ENCODE peak calls at places on chromosomes 2 and 18, in eight cellular contexts. P is A549; W is pancreas; T is CD8-positive, alpha-beta T cell; U is GM12865; C is Peyer's patch; B is endothelial cell of umbilical vein; G is uterus. N is an unnamed sample.

GRCh38 chr2:1824202-1824905 is 80.0 kb upstream of the PXDN start:
- DNase-seq in P (no peak), W (no peak), T (no peak), U (no peak), C (no peak), B (no peak), G (peak; percentile 40), N (no peak)

GRCh38 chr2:64336171-64336570 is 117.8 kb upstream of the LGALSL start:
- DNase-seq in P (no peak), W (no peak), T (no peak), U (no peak), C (no peak), B (no peak), G (no peak), N (no peak)

GRCh38 chr18:67483237-67483636 is 33.3 kb downstream of the DSEL start:
- DNase-seq in P (no peak), W (no peak), T (no peak), U (no peak), C (no peak), B (peak; percentile 11), G (no peak), N (no peak)

GRCh38 chr2:163319006-163319405 is 416.8 kb downstream of the FIGN start:
- DNase-seq in P (no peak), W (no peak), T (no peak), U (no peak), C (no peak), B (peak; percentile 7), G (no peak), N (no peak)

GRCh38 chr2:189091253-189091652 is 88.3 kb downstream of the COL5A2 start:
- DNase-seq in P (no peak), W (no peak), T (no peak), U (no peak), C (no peak), B (no peak), G (no peak), N (no peak)

GRCh38 chr2:240586919-240587800 is 626 bp downstream of the CAPN10 start:
- DNase-seq in P (no peak), W (peak; percentile 69), T (peak; percentile 31), U (peak; percentile 66), C (peak; percentile 60), B (peak; percentile 21), G (no peak), N (no peak)

GRCh38 chr2:168138369-168138768 is 109.0 kb downstream of the STK39 start:
- DNase-seq in P (no peak), W (no peak), T (no peak), U (no peak), C (no peak), B (no peak), G (no peak), N (no peak)

GRCh38 chr2:7068447-7068846 is 151.2 kb downstream of the RNF144A start:
- DNase-seq in P (no peak), W (no peak), T (no peak), U (no peak), C (no peak), B (no peak), G (no peak), N (no peak)

GRCh38 chr2:127625146-127625943 is 20.6 kb upstream of the GPR17 start:
- DNase-seq in P (no peak), W (peak; percentile 53), T (no peak), U (no peak), C (peak; percentile 37), B (no peak), G (no peak), N (no peak)

GRCh38 chr2:216742411-216742810 is 47.1 kb upstream of the IGFBP5 start:
- DNase-seq in P (no peak), W (no peak), T (no peak), U (no peak), C (no peak), B (no peak), G (peak; percentile 38), N (no peak)

GRCh38 chr2:11397513-11397912 is 53.1 kb upstream of the ROCK2 start:
- DNase-seq in P (no peak), W (no peak), T (no peak), U (no peak), C (no peak), B (no peak), G (no peak), N (no peak)

GRCh38 chr2:215659650-215660049 is 223.8 kb upstream of the FN1 start:
- DNase-seq in P (no peak), W (no peak), T (no peak), U (no peak), C (no peak), B (no peak), G (no peak), N (no peak)

GRCh38 chr18:8525692-8526091 is 83.5 kb upstream of the RAB12 start:
- DNase-seq in P (no peak), W (no peak), T (no peak), U (no peak), C (no peak), B (no peak), G (no peak), N (no peak)

GRCh38 chr2:70795164-70795995 is 4.9 kb upstream of the FIGLA start:
- DNase-seq in P (no peak), W (no peak), T (no peak), U (no peak), C (no peak), B (no peak), G (no peak), N (no peak)
- H3K4me3 ChIP-seq in P (no peak overlapping the region), W (no peak overlapping the region), T (no peak overlapping the region), U (no peak overlapping the region), C (no peak overlapping the region), B (no peak overlapping the region), G (no peak overlapping the region), N (no peak overlapping the region)

GRCh38 chr2:201966691-201967388 is 66.8 kb upstream of the FZD7 start:
- DNase-seq in P (no peak), W (no peak), T (no peak), U (no peak), C (no peak), B (no peak), G (no peak), N (no peak)

GRCh38 chr2:201964011-201964410 is 69.6 kb upstream of the FZD7 start:
- DNase-seq in P (no peak), W (no peak), T (no peak), U (no peak), C (no peak), B (no peak), G (no peak), N (no peak)

GRCh38 chr2:201968045-201968444 is 65.6 kb upstream of the FZD7 start:
- DNase-seq in P (no peak), W (no peak), T (no peak), U (no peak), C (no peak), B (no peak), G (no peak), N (no peak)

GRCh38 chr2:201964631-201965206 is 68.9 kb upstream of the FZD7 start:
- DNase-seq in P (no peak), W (no peak), T (no peak), U (peak; percentile 37), C (no peak), B (no peak), G (no peak), N (no peak)

GRCh38 chr2:201965550-201965949 is 68.1 kb upstream of the FZD7 start:
- DNase-seq in P (no peak), W (no peak), T (no peak), U (no peak), C (no peak), B (no peak), G (no peak), N (no peak)
- TF ChIP-seq CTCF in P (peak; percentile 34), W (no peak), T (no peak), U (peak; percentile 1), C (peak; percentile 18), B (no peak), G (no peak), N (peak; percentile 30)

DNA sequence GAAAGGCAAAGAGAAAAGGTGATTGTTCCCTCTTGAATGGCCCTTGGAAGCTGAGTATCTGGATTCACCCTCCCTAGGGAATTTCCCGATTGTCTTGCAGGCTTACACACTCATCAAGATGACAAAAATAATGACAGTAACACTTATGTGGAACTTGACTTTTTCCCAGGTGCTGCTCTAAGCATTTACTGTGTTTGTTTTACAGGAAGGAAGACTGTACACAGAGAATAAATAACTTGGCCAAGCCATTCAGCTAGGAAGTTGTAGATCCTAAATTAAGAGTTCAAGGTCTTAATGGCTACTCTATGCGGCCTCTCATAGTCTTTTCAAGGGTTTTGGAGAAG is 536 bp upstream of the DPP4 start:
- DNase-seq in P (no peak), W (no peak), T (no peak), U (no peak), C (no peak), B (no peak), G (no peak), N (no peak)
- H3K4me3 ChIP-seq in P (peak overlapping the region; percentile 51), W (no peak overlapping the region), T (peak overlapping the region; percentile 79), U (peak overlapping the region; percentile 70), C (peak overlapping the region; percentile 55), B (peak overlapping the region; percentile 68), G (peak overlapping the region; percentile 43), N (no peak overlapping the region)

DNA sequence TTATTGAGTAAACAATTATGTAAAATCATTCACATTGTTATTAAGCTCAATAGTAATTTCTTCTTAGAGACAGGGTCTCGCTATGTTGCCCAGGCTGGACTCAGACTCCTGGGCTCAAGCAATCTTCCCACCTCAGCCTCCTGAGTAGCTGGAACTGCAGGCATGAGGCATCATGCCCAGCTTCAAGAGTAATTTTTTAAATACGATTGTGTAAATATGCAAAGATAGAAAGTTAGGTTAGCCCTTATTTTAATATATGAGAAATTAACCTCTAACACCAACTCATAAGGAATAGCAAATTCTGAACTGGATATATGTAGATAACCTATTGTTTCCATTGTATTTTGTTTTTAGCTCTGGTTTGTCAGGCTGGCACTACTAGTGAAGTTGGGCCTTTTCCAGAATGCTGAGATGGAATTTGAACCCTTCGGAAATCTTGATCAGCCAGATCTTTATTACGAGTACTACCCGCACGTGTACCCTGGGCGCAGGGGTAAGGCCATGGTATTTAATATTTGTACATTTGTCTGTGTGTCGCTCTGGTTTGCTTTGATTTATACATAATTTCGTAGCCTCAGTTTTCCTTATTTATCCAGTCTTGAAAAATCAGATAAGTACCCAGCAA is 44.8 kb downstream of the TRAPPC12 start:
- DNase-seq in P (no peak), W (no peak), T (no peak), U (no peak), C (no peak), B (no peak), G (no peak), N (no peak)
- TF ChIP-seq CTCF in P (no peak), W (no peak), T (peak; percentile 69), U (no peak), C (no peak), B (no peak), G (no peak), N (no peak)